ENCODE peak calls at places on chromosomes 11 and 22, in ten cellular contexts. A is A549, K is BE2C, V is adipocyte, C is heart left ventricle, F is IMR-90, R is body of pancreas, S is cardiac fibroblast, P is NT2/D1, Z is lower lobe of right lung. M is an unnamed sample.

GRCh38 chr22:44627521-44628139 is 74.4 kb upstream of the PRR5 start:
- DNase-seq in A (no peak), K (no peak), V (no peak), C (no peak), F (no peak), R (no peak), S (no peak), P (no peak), Z (no peak), M (peak; percentile 33)

GRCh38 chr11:72075109-72075508 is 5.2 kb downstream of the NUMA1 start:
- DNase-seq in A (no peak), K (no peak), V (peak; percentile 15), C (no peak), F (no peak), R (no peak), S (peak; percentile 26), P (peak; percentile 13), Z (no peak), M (no peak)

GRCh38 chr11:19895776-19896175 is 183.1 kb downstream of the NAV2 start:
- DNase-seq in A (no peak), K (no peak), V (no peak), C (no peak), F (no peak), R (no peak), S (no peak), P (no peak), Z (no peak), M (no peak)

GRCh38 chr22:42881982-42882656 is 25.0 kb upstream of the ARFGAP3 start:
- DNase-seq in A (no peak), K (no peak), V (no peak), C (no peak), F (no peak), R (peak; percentile 97), S (no peak), P (no peak), Z (no peak), M (peak; percentile 70)

GRCh38 chr11:22432331-22433065 is 94.3 kb downstream of the SLC17A6 start:
- DNase-seq in A (no peak), K (peak; percentile 79), V (no peak), C (peak; percentile 62), F (peak; percentile 24), R (peak; percentile 55), S (peak; percentile 72), P (no peak), Z (no peak), M (peak; percentile 23)

GRCh38 chr11:2886191-2886894 is 768 bp upstream of the CDKN1C start:
- DNase-seq in A (no peak), K (peak; percentile 45), V (no peak), C (peak; percentile 48), F (no peak), R (peak; percentile 39), S (peak; percentile 48), P (no peak), Z (peak; percentile 66), M (peak; percentile 72)

GRCh38 chr11:11461473-11461872 is 108.4 kb upstream of the CSNK2A3 start:
- DNase-seq in A (no peak), K (no peak), V (no peak), C (peak; percentile 35), F (no peak), R (no peak), S (no peak), P (no peak), Z (no peak), M (no peak)

GRCh38 chr11:10935015-10935564 is 77.2 kb upstream of the ZBED5 start:
- DNase-seq in A (no peak), K (no peak), V (no peak), C (no peak), F (no peak), R (no peak), S (no peak), P (no peak), Z (no peak), M (no peak)

GRCh38 chr11:36122715-36123114 is 166.5 kb downstream of the COMMD9 start:
- DNase-seq in A (no peak), K (no peak), V (peak; percentile 23), C (no peak), F (no peak), R (no peak), S (peak; percentile 16), P (no peak), Z (no peak), M (no peak)

GRCh38 chr11:88552377-88553029 is 215.0 kb upstream of the CTSC start:
- DNase-seq in A (peak; percentile 41), K (peak; percentile 59), V (peak; percentile 41), C (no peak), F (peak; percentile 55), R (peak; percentile 57), S (peak; percentile 57), P (peak; percentile 59), Z (peak; percentile 50), M (no peak)

GRCh38 chr11:78838417-78838816 is 263.8 kb upstream of the NARS2 start:
- DNase-seq in A (no peak), K (no peak), V (peak; percentile 49), C (no peak), F (no peak), R (no peak), S (no peak), P (no peak), Z (no peak), M (no peak)

GRCh38 chr11:2512431-2513407 is 67.9 kb downstream of the KCNQ1 start:
- DNase-seq in A (no peak), K (no peak), V (no peak), C (peak; percentile 10), F (no peak), R (peak; percentile 48), S (no peak), P (no peak), Z (peak; percentile 41), M (peak; percentile 48)

GRCh38 chr22:38843201-38843715 is 570 bp downstream of the NPTXR start:
- DNase-seq in A (peak; percentile 55), K (peak; percentile 87), V (peak; percentile 87), C (peak; percentile 37), F (peak; percentile 81), R (peak; percentile 65), S (peak; percentile 85), P (peak; percentile 43), Z (peak; percentile 59), M (peak; percentile 71)
- H3K4me3 ChIP-seq in A (peak overlapping the region; percentile 74), K (peak overlapping the region; percentile 58), V (peak overlapping the region; percentile 81), C (peak overlapping the region; percentile 56), F (peak overlapping the region; percentile 41), R (no peak overlapping the region), S (peak overlapping the region; percentile 25), P (peak overlapping the region; percentile 77), Z (peak overlapping the region; percentile 55), M (peak overlapping the region; percentile 58)

GRCh38 chr11:83034673-83035014 is 37.1 kb downstream of the RAB30 start:
- DNase-seq in A (no peak), K (no peak), V (no peak), C (no peak), F (no peak), R (no peak), S (no peak), P (no peak), Z (no peak), M (no peak)
- H3K4me3 ChIP-seq in A (no peak overlapping the region), K (no peak overlapping the region), V (peak overlapping the region; percentile 59), C (peak overlapping the region; percentile 43), F (no peak overlapping the region), R (no peak overlapping the region), S (no peak overlapping the region), P (no peak overlapping the region), Z (peak overlapping the region; percentile 33), M (peak overlapping the region; percentile 59)

DNA sequence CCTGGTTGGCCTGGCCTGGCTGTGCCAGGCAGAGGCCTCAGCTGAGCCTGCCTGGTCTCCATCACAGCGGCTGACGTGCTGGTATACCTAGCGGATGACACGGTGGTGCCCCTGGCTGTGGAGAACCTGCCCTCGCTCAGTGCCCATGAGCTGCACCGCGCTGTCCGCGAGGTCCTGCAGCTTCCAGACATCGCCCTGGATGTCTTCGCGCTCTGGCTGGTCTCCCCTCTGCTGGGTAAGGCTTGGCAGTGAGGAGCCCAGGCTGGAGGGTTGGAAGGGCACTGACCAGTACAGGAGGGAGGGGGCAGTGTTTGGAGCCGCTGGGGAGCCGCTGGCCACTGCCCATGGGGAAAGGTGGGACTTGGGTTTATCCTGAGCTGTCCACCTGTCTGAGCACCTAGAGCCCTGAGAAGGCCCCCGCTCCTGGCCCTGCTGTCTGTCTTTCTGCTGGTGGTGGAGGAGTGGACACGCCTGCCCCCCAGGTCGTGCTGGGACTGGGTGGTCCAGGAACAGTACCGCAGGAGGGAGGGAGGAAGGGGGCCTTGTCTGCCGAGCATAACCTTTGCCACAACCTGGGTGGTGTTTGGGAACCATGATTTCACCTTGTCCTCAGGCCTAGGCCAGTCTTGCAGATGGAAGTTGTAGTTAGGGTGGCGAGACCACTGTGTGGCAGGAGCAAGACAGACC is 3.0 kb downstream of the FRMD8 start:
- DNase-seq in A (no peak), K (no peak), V (no peak), C (no peak), F (no peak), R (no peak), S (no peak), P (no peak), Z (no peak), M (no peak)
- H3K4me3 ChIP-seq in A (no peak overlapping the region), K (no peak overlapping the region), V (peak overlapping the region; percentile 90), C (no peak overlapping the region), F (no peak overlapping the region), R (no peak overlapping the region), S (peak overlapping the region; percentile 3), P (no peak overlapping the region), Z (peak overlapping the region; percentile 37), M (peak overlapping the region; percentile 76)

GRCh38 chr22:40347300-40347699 is 1.0 kb downstream of the ADSL start:
- DNase-seq in A (no peak), K (no peak), V (no peak), C (no peak), F (no peak), R (no peak), S (no peak), P (no peak), Z (no peak), M (no peak)

GRCh38 chr22:40346178-40347064 is at the start of gene ADSL:
- DNase-seq in A (peak; percentile 82), K (peak; percentile 94), V (peak; percentile 97), C (peak; percentile 90), F (peak; percentile 79), R (peak; percentile 90), S (peak; percentile 87), P (peak; percentile 64), Z (peak; percentile 93), M (peak; percentile 95)

GRCh38 chr22:40345271-40345670 is 1.0 kb upstream of the ADSL start:
- DNase-seq in A (no peak), K (no peak), V (no peak), C (no peak), F (peak; percentile 41), R (no peak), S (peak; percentile 14), P (no peak), Z (no peak), M (no peak)

GRCh38 chr22:40345801-40346177 is 511 bp upstream of the ADSL start:
- DNase-seq in A (no peak), K (peak; percentile 60), V (peak; percentile 75), C (no peak), F (no peak), R (no peak), S (peak; percentile 39), P (no peak), Z (peak; percentile 64), M (peak; percentile 60)

DNA sequence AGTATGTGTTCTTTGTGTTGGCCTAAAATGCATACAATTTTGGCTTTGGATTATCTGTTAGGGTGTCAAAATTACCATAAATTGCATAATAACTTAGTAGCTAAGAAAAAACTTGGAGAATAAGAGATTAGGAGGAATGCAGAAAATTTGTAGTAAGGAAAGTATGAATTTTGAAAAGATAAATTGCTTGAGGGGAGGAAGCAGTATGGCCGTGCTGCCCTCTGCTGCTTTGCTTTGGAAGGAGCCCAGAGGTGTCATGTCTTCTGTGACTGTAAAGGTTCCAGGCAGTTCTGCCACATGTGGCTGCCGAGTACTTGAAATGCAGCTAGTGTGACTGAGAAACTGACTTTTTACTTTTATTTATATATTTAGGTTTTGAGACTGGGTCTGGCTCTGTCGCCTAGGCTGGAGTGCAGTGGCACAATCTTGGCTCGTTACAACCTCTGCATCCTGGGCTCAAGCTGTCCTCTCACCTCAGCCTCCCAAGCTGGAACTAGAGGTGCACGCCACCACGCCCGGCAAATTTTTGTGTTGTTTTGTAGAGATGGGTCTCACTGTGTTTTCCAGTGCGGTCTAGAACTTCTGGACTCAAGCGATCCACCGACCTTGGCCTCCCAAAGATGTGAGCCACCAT is 1.8 kb downstream of the ADSL start:
- DNase-seq in A (peak; percentile 46), K (peak; percentile 64), V (peak; percentile 80), C (peak; percentile 32), F (peak; percentile 62), R (peak; percentile 66), S (peak; percentile 80), P (no peak), Z (no peak), M (peak; percentile 39)
- H3K4me3 ChIP-seq in A (peak overlapping the region; percentile 72), K (peak overlapping the region; percentile 99), V (peak overlapping the region; percentile 89), C (no peak overlapping the region), F (no peak overlapping the region), R (no peak overlapping the region), S (no peak overlapping the region), P (no peak overlapping the region), Z (peak overlapping the region; percentile 73), M (peak overlapping the region; percentile 92)

M was measured in psoas muscle.